ENCODE peak calls at places on chromosomes 2 and 18, in ten cellular contexts. Q is iris pigment epithelial cell; R is heart left ventricle; T is CD8-positive, alpha-beta T cell; H is naive B cell; U is anterior cingulate cortex; S is activated CD4-positive, CD25-positive, alpha-beta regulatory T cell treated with anti-CD3 and anti-CD28 coated beads, Interleukin-2, amount 50 U/mL, for 16 hours; J is adipocyte; P is CD8-positive, alpha-beta memory T cell; L is NCI-H345. C is an unnamed sample.

GRCh38 chr2:207603486-207603885 is 21.7 kb downstream of the METTL21A start:
- DNase-seq in L (no peak), U (no peak), Q (no peak), S (no peak), J (no peak), T (no peak), P (no peak), H (no peak), R (no peak), C (no peak)

GRCh38 chr2:151974997-151975396 is 123.8 kb downstream of the CACNB4 start:
- DNase-seq in L (no peak), S (no peak), H (no peak), P (no peak), Q (no peak), T (no peak), J (no peak), R (no peak), U (no peak), C (no peak)

GRCh38 chr2:49178656-49179055 is 24.3 kb upstream of the FSHR start:
- DNase-seq in U (no peak), S (no peak), P (no peak), T (no peak), J (no peak), H (no peak), Q (no peak), L (no peak), R (no peak), C (no peak)

GRCh38 chr2:188675391-188676011 is 298.7 kb upstream of the COL3A1 start:
- DNase-seq in P (no peak), L (no peak), S (no peak), H (no peak), Q (peak; percentile 58), R (no peak), U (no peak), J (peak; percentile 30), T (no peak), C (no peak)

GRCh38 chr2:71886241-71886640 is 261.4 kb downstream of the CYP26B1 start:
- DNase-seq in J (no peak), Q (no peak), S (no peak), P (no peak), H (no peak), L (no peak), U (no peak), R (no peak), T (no peak), C (no peak)

GRCh38 chr2:219020604-219021365 is 20.5 kb downstream of the CFAP65 start:
- DNase-seq in Q (peak; percentile 19), P (no peak), U (no peak), S (no peak), J (peak; percentile 58), T (no peak), L (no peak), H (no peak), R (no peak), C (no peak)

GRCh38 chr2:63544017-63544627 is 44.2 kb downstream of the WDPCP start:
- DNase-seq in Q (no peak), T (no peak), H (peak; percentile 2), S (no peak), J (peak; percentile 50), R (no peak), P (no peak), U (no peak), L (no peak), C (peak; percentile 66)

GRCh38 chr18:8052237-8052701 is 485.2 kb downstream of the PTPRM start:
- DNase-seq in T (no peak), H (no peak), R (no peak), L (no peak), Q (no peak), U (no peak), S (no peak), P (peak; percentile 3), J (peak; percentile 21), C (no peak)

GRCh38 chr2:88530081-88530480 is 77.6 kb upstream of the FOXI3 start:
- DNase-seq in T (no peak), H (no peak), P (no peak), L (no peak), R (no peak), Q (peak; percentile 28), J (peak; percentile 25), S (no peak), U (no peak), C (no peak)

GRCh38 chr2:190748966-190749365 is 100.1 kb downstream of the NAB1 start:
- DNase-seq in U (no peak), Q (no peak), R (no peak), T (no peak), L (no peak), J (no peak), H (no peak), P (no peak), S (no peak), C (no peak)

GRCh38 chr18:5295231-5295920 is at the start of gene ZBTB14:
- DNase-seq in L (peak; percentile 75), U (peak; percentile 67), P (peak; percentile 59), T (peak; percentile 60), R (peak; percentile 73), J (peak; percentile 88), H (peak; percentile 80), Q (peak; percentile 55), S (peak; percentile 41), C (peak; percentile 76)

GRCh38 chr18:45248240-45248903 is 366.9 kb upstream of the SLC14A2 start:
- DNase-seq in J (peak; percentile 91), Q (peak; percentile 82), H (no peak), U (no peak), S (no peak), L (no peak), P (no peak), T (no peak), R (peak; percentile 49), C (no peak)

GRCh38 chr18:11260963-11261441 is 111.6 kb upstream of the PIEZO2 start:
- DNase-seq in P (no peak), R (no peak), Q (no peak), J (no peak), S (no peak), H (no peak), T (no peak), L (peak; percentile 2), U (no peak), C (no peak)

GRCh38 chr18:295756-296155 is 27.9 kb upstream of the THOC1 start:
- DNase-seq in J (peak; percentile 32), R (no peak), Q (peak; percentile 30), H (no peak), U (no peak), P (no peak), S (no peak), L (no peak), T (no peak), C (no peak)

GRCh38 chr18:57784034-57784815 is 18.9 kb downstream of the ATP8B1 start:
- DNase-seq in U (no peak), P (no peak), S (no peak), J (peak; percentile 47), L (no peak), T (no peak), R (no peak), H (no peak), Q (peak; percentile 93), C (peak; percentile 34)

GRCh38 chr2:109376796-109377495 is 236.8 kb downstream of the SEPTIN10 start:
- DNase-seq in T (no peak), L (no peak), Q (no peak), U (no peak), S (no peak), P (no peak), J (no peak), H (no peak), R (no peak), C (no peak)

GRCh38 chr2:159963700-159964099 is 98.7 kb downstream of the PLA2R1 start:
- DNase-seq in L (no peak), P (no peak), T (no peak), J (no peak), Q (no peak), R (no peak), H (no peak), U (no peak), S (no peak), C (no peak)

GRCh38 chr18:10035306-10035991 is 121.6 kb downstream of the VAPA start:
- DNase-seq in Q (no peak), T (no peak), S (no peak), J (peak; percentile 41), H (no peak), R (no peak), U (no peak), P (no peak), L (no peak), C (no peak)

GRCh38 chr2:46363535-46364170 is 66.4 kb downstream of the EPAS1 start:
- DNase-seq in R (no peak), L (no peak), T (no peak), P (no peak), S (no peak), Q (peak; percentile 86), J (peak; percentile 57), H (no peak), U (no peak), C (no peak)

GRCh38 chr2:182416191-182416590 is 10.6 kb downstream of the PDE1A start:
- DNase-seq in Q (no peak), L (no peak), R (no peak), U (no peak), H (no peak), J (no peak), P (no peak), S (no peak), T (no peak), C (no peak)

GRCh38 chr18:79583426-79583825 is 96.2 kb upstream of the CTDP1 start:
- DNase-seq in U (no peak), R (peak; percentile 15), S (no peak), J (no peak), L (no peak), Q (no peak), H (no peak), T (no peak), P (no peak), C (no peak)

GRCh38 chr2:71711470-71711857 is 258.1 kb downstream of the DYSF start:
- DNase-seq in P (no peak), T (no peak), J (peak; percentile 12), L (no peak), U (no peak), R (no peak), Q (peak; percentile 8), S (no peak), H (no peak), C (no peak)

GRCh38 chr2:188024811-188025210 is 266.9 kb upstream of the GULP1 start:
- DNase-seq in H (no peak), L (no peak), R (no peak), U (no peak), S (no peak), T (no peak), J (peak; percentile 53), Q (peak; percentile 7), P (no peak), C (no peak)

GRCh38 chr2:161102770-161103450 is 57.3 kb upstream of the TANK start:
- DNase-seq in R (no peak), Q (peak; percentile 54), J (peak; percentile 81), H (no peak), T (no peak), P (no peak), S (no peak), L (no peak), U (no peak), C (peak; percentile 67)

GRCh38 chr2:218849721-218850120 is 9.9 kb upstream of the WNT6 start:
- DNase-seq in S (no peak), Q (no peak), T (no peak), U (no peak), L (no peak), P (no peak), H (no peak), J (no peak), R (no peak), C (no peak)

GRCh38 chr2:53460347-53460746 is 307.3 kb upstream of the CHAC2 start:
- DNase-seq in J (peak; percentile 11), R (no peak), H (no peak), P (no peak), U (no peak), L (peak; percentile 49), T (no peak), S (no peak), Q (no peak), C (no peak)

GRCh38 chr2:227106845-227107759 is 56.9 kb downstream of the COL4A4 start:
- DNase-seq in Q (peak; percentile 78), R (no peak), H (peak; percentile 26), U (peak; percentile 31), L (peak; percentile 49), P (no peak), T (no peak), S (no peak), J (peak; percentile 92), C (peak; percentile 80)

GRCh38 chr18:34990571-34990970 is 50.6 kb upstream of the MAPRE2 start:
- DNase-seq in L (no peak), P (no peak), U (no peak), J (peak; percentile 72), R (no peak), S (no peak), T (no peak), Q (peak; percentile 28), H (no peak), C (no peak)

C was measured in Karpas-422.